ENCODE peak calls at places on chromosomes 2 and 18, in eight cellular contexts. One of them, this sample, is unnamed.

GRCh38 chr2:25367296-25367695 is 25.6 kb upstream of the DNMT3A start:
- DNase-seq in activated T-cell treated with anti-CD3 and anti-CD28 coated beads for 1 hour: no peak
- DNase-seq in activated B cell treated with CpG ODN at 0.5 μM for 24 hours: no peak
- DNase-seq in cardiac muscle cell: no peak
- DNase-seq in amygdala: no peak
- DNase-seq in CD8-positive, alpha-beta T cell: no peak
- DNase-seq in amniotic stem cell: no peak
- DNase-seq in ureter: no peak
- DNase-seq in this sample: no peak

GRCh38 chr2:219995409-219995808 is 368.0 kb downstream of the SLC4A3 start:
- DNase-seq in amygdala: no peak
- DNase-seq in activated B cell treated with CpG ODN at 0.5 μM for 24 hours: no peak
- DNase-seq in ureter: no peak
- DNase-seq in cardiac muscle cell: no peak
- DNase-seq in activated T-cell treated with anti-CD3 and anti-CD28 coated beads for 1 hour: no peak
- DNase-seq in CD8-positive, alpha-beta T cell: no peak
- DNase-seq in amniotic stem cell: no peak
- DNase-seq in this sample: no peak

GRCh38 chr2:181546086-181546485 is 88.9 kb downstream of the ITGA4 start:
- DNase-seq in CD8-positive, alpha-beta T cell: no peak
- DNase-seq in activated B cell treated with CpG ODN at 0.5 μM for 24 hours: no peak
- DNase-seq in cardiac muscle cell: peak
- DNase-seq in amniotic stem cell: no peak
- DNase-seq in activated T-cell treated with anti-CD3 and anti-CD28 coated beads for 1 hour: no peak
- DNase-seq in amygdala: no peak
- DNase-seq in ureter: no peak
- DNase-seq in this sample: no peak

GRCh38 chr2:74778381-74779371 is 55.3 kb upstream of the HK2 start:
- DNase-seq in activated B cell treated with CpG ODN at 0.5 μM for 24 hours: no peak
- DNase-seq in activated T-cell treated with anti-CD3 and anti-CD28 coated beads for 1 hour: no peak
- DNase-seq in amniotic stem cell: no peak
- DNase-seq in ureter: no peak
- DNase-seq in CD8-positive, alpha-beta T cell: no peak
- DNase-seq in cardiac muscle cell: peak
- DNase-seq in amygdala: no peak
- DNase-seq in this sample: peak

GRCh38 chr18:79625195-79625923 is 54.2 kb upstream of the CTDP1 start:
- DNase-seq in activated B cell treated with CpG ODN at 0.5 μM for 24 hours: peak
- DNase-seq in ureter: peak
- DNase-seq in activated T-cell treated with anti-CD3 and anti-CD28 coated beads for 1 hour: no peak
- DNase-seq in amygdala: no peak
- DNase-seq in amniotic stem cell: no peak
- DNase-seq in CD8-positive, alpha-beta T cell: no peak
- DNase-seq in cardiac muscle cell: no peak
- DNase-seq in this sample: no peak

GRCh38 chr2:172106128-172106961 is 3.6 kb upstream of the DLX2 start:
- DNase-seq in CD8-positive, alpha-beta T cell: no peak
- DNase-seq in ureter: no peak
- DNase-seq in amygdala: no peak
- DNase-seq in cardiac muscle cell: peak
- DNase-seq in activated B cell treated with CpG ODN at 0.5 μM for 24 hours: no peak
- DNase-seq in activated T-cell treated with anti-CD3 and anti-CD28 coated beads for 1 hour: no peak
- DNase-seq in amniotic stem cell: peak
- DNase-seq in this sample: peak

GRCh38 chr2:38433607-38433975 is 56.5 kb upstream of the ATL2 start:
- DNase-seq in CD8-positive, alpha-beta T cell: no peak
- DNase-seq in activated B cell treated with CpG ODN at 0.5 μM for 24 hours: no peak
- DNase-seq in activated T-cell treated with anti-CD3 and anti-CD28 coated beads for 1 hour: no peak
- DNase-seq in cardiac muscle cell: no peak
- DNase-seq in ureter: no peak
- DNase-seq in amygdala: no peak
- DNase-seq in amniotic stem cell: no peak
- DNase-seq in this sample: no peak

GRCh38 chr2:233174131-233174530 is 77.3 kb upstream of the ATG16L1 start:
- DNase-seq in activated B cell treated with CpG ODN at 0.5 μM for 24 hours: no peak
- DNase-seq in amygdala: no peak
- DNase-seq in amniotic stem cell: no peak
- DNase-seq in ureter: no peak
- DNase-seq in activated T-cell treated with anti-CD3 and anti-CD28 coated beads for 1 hour: no peak
- DNase-seq in cardiac muscle cell: peak
- DNase-seq in CD8-positive, alpha-beta T cell: no peak
- DNase-seq in this sample: no peak

GRCh38 chr2:197307933-197308521 is 2.6 kb downstream of the ANKRD44 start:
- DNase-seq in CD8-positive, alpha-beta T cell: no peak
- DNase-seq in activated B cell treated with CpG ODN at 0.5 μM for 24 hours: no peak
- DNase-seq in cardiac muscle cell: no peak
- DNase-seq in activated T-cell treated with anti-CD3 and anti-CD28 coated beads for 1 hour: no peak
- DNase-seq in ureter: no peak
- DNase-seq in amygdala: no peak
- DNase-seq in amniotic stem cell: no peak
- DNase-seq in this sample: no peak

GRCh38 chr18:44625367-44625766 is 55.3 kb upstream of the SETBP1 start:
- DNase-seq in activated B cell treated with CpG ODN at 0.5 μM for 24 hours: no peak
- DNase-seq in activated T-cell treated with anti-CD3 and anti-CD28 coated beads for 1 hour: no peak
- DNase-seq in amygdala: no peak
- DNase-seq in cardiac muscle cell: no peak
- DNase-seq in ureter: no peak
- DNase-seq in CD8-positive, alpha-beta T cell: no peak
- DNase-seq in amniotic stem cell: no peak
- DNase-seq in this sample: no peak